ENCODE peak calls at places on chromosomes 5 and 9, in five cellular contexts. One of them, this sample, is unnamed.

GRCh38 chr9:130959809-130960334 is 20.8 kb upstream of the FIBCD1 start:
- DNase-seq in right lobe of liver: no peak
- DNase-seq in retinal pigment epithelial cell: no peak
- DNase-seq in choroid plexus epithelial cell: no peak
- DNase-seq in HFF-Myc: no peak
- DNase-seq in this sample: no peak

GRCh38 chr5:68264024-68264956 is 48.7 kb downstream of the PIK3R1 start:
- DNase-seq in right lobe of liver: peak
- DNase-seq in retinal pigment epithelial cell: peak
- DNase-seq in choroid plexus epithelial cell: peak
- DNase-seq in HFF-Myc: no peak
- DNase-seq in this sample: no peak

GRCh38 chr9:15867334-15867733 is 314.5 kb downstream of the CCDC171 start:
- DNase-seq in right lobe of liver: no peak
- DNase-seq in retinal pigment epithelial cell: no peak
- DNase-seq in choroid plexus epithelial cell: no peak
- DNase-seq in HFF-Myc: no peak
- DNase-seq in this sample: no peak

GRCh38 chr5:3564827-3565560 is 30.6 kb upstream of the IRX1 start:
- DNase-seq in right lobe of liver: no peak
- DNase-seq in retinal pigment epithelial cell: no peak
- DNase-seq in choroid plexus epithelial cell: no peak
- DNase-seq in HFF-Myc: no peak
- DNase-seq in this sample: no peak

GRCh38 chr5:126854526-126855110 is 77.7 kb downstream of the LMNB1 start:
- DNase-seq in right lobe of liver: no peak
- DNase-seq in retinal pigment epithelial cell: no peak
- DNase-seq in choroid plexus epithelial cell: no peak
- DNase-seq in HFF-Myc: no peak
- DNase-seq in this sample: no peak

GRCh38 chr5:166722939-166723338 is 1568.5 kb upstream of the WWC1 start:
- DNase-seq in right lobe of liver: no peak
- DNase-seq in retinal pigment epithelial cell: no peak
- DNase-seq in choroid plexus epithelial cell: peak
- DNase-seq in HFF-Myc: no peak
- DNase-seq in this sample: peak

GRCh38 chr9:138105561-138106505 is 228.3 kb downstream of the CACNA1B start:
- DNase-seq in right lobe of liver: no peak
- DNase-seq in retinal pigment epithelial cell: no peak
- DNase-seq in choroid plexus epithelial cell: no peak
- DNase-seq in HFF-Myc: no peak
- DNase-seq in this sample: no peak

GRCh38 chr5:84961193-84961592 is 576.5 kb upstream of the EDIL3 start:
- DNase-seq in right lobe of liver: no peak
- DNase-seq in retinal pigment epithelial cell: no peak
- DNase-seq in choroid plexus epithelial cell: no peak
- DNase-seq in HFF-Myc: no peak
- DNase-seq in this sample: no peak

DNA sequence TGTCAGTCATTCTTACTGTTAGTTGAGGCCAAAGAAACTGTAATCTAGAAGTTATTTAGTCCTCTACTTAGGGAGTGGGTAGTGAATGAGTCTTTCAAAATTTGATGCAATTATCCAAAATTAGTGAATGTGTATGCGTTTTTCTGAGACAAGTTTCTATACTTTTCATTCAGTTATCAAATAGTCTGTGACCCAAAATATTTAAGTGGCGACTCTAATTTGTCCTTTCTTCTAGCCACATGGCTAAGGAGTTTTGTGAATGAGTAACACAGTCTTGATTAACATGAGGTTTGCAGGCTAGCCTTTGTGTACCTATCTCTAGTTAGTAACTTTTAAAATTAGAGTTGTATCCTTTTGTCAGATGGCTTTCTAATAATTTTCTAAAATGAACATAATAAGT is 45.6 kb downstream of the COMMD10 start:
- DNase-seq in right lobe of liver: no peak
- DNase-seq in retinal pigment epithelial cell: no peak
- DNase-seq in choroid plexus epithelial cell: peak
- DNase-seq in HFF-Myc: no peak
- DNase-seq in this sample: peak
- H3K4me3 ChIP-seq in right lobe of liver: no peak
- H3K4me3 ChIP-seq in retinal pigment epithelial cell: no peak
- H3K4me3 ChIP-seq in choroid plexus epithelial cell: no peak
- H3K4me3 ChIP-seq in HFF-Myc: no peak
- H3K4me3 ChIP-seq in this sample: no peak

DNA sequence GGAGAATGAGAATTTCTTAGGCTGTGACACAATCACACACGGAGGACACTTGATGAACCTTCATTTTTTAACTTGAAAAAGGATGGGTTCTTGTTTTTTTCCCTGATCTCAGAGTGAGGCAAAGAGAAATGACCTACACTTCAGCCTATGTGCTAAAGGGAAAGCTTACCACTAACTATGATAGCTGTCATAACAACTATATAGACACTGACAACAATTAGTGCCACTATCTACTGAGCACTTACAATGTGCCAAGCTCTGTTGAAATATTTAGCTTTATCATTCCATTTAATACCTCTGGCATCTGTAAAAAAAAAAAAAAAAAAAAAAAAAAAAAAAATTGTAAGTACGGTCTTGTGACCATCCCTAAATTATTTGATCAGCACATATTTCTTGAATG is 135.9 kb upstream of the WWC1 start:
- DNase-seq in right lobe of liver: no peak
- DNase-seq in retinal pigment epithelial cell: no peak
- DNase-seq in choroid plexus epithelial cell: no peak
- DNase-seq in HFF-Myc: no peak
- DNase-seq in this sample: no peak
- TF ChIP-seq CTCF in right lobe of liver: no peak
- TF ChIP-seq CTCF in retinal pigment epithelial cell: no peak
- TF ChIP-seq CTCF in choroid plexus epithelial cell: no peak
- TF ChIP-seq CTCF in HFF-Myc: no peak
- TF ChIP-seq CTCF in this sample: no peak

DNA sequence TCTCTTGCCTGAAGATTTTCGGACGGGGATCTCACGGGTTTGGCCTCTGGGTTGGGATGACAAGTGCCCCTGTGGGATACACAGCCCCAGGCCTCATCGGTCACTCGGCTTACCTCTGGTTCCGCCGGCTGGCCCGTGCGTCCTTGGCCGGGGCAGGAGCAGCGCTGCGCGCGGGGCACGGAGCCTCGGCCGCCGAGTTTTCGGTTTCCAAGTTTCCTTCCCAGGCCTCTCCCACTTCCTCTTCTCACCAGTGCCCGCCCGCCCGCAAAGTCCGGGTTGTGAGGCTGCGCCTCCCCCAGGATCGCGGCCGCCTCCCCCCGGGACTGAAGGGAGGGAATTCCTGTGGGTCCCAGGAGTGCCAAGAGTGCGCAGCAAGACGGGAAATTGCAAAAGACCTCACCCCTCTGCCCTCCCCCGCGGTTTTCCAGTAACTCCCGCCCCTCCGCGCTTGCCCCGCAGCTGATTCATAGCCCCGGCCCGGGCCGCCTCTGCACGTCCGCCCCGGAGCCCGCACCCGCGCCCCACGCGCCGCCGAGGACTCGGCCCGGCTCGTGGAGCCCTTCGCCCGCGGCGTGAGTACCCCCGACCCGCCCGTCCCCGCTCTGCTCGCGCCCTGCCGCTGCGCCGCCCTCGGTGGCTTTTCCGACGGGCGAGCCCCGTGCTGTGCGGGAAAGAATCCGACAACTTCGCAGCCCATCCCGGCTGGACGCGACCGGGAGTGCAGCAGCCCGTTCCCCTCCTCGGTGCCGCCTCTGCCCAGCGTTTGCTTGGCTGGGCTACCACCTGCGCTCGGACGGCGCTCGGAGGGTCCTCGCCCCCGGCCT is at the start of gene OSMR:
- DNase-seq in right lobe of liver: peak
- DNase-seq in retinal pigment epithelial cell: peak
- DNase-seq in choroid plexus epithelial cell: peak
- DNase-seq in HFF-Myc: peak
- DNase-seq in this sample: peak
- H3K4me3 ChIP-seq in right lobe of liver: peak
- H3K4me3 ChIP-seq in retinal pigment epithelial cell: peak
- H3K4me3 ChIP-seq in choroid plexus epithelial cell: peak
- H3K4me3 ChIP-seq in HFF-Myc: peak
- H3K4me3 ChIP-seq in this sample: peak

GRCh38 chr9:65409471-65409980 is 124.5 kb upstream of the FOXD4L5 start:
- DNase-seq in right lobe of liver: no peak
- DNase-seq in retinal pigment epithelial cell: no peak
- DNase-seq in choroid plexus epithelial cell: no peak
- DNase-seq in HFF-Myc: no peak
- DNase-seq in this sample: no peak
- TF ChIP-seq CTCF in right lobe of liver: no peak
- TF ChIP-seq CTCF in retinal pigment epithelial cell: no peak
- TF ChIP-seq CTCF in choroid plexus epithelial cell: no peak
- TF ChIP-seq CTCF in HFF-Myc: no peak
- TF ChIP-seq CTCF in this sample: no peak

GRCh38 chr9:93899609-93900435 is 55.3 kb downstream of the BARX1 start:
- DNase-seq in right lobe of liver: peak
- DNase-seq in retinal pigment epithelial cell: no peak
- DNase-seq in choroid plexus epithelial cell: no peak
- DNase-seq in HFF-Myc: no peak
- DNase-seq in this sample: no peak

GRCh38 chr9:93897075-93897970 is 57.8 kb downstream of the BARX1 start:
- DNase-seq in right lobe of liver: peak
- DNase-seq in retinal pigment epithelial cell: no peak
- DNase-seq in choroid plexus epithelial cell: no peak
- DNase-seq in HFF-Myc: no peak
- DNase-seq in this sample: no peak

GRCh38 chr9:93896496-93897033 is 58.6 kb downstream of the BARX1 start:
- DNase-seq in right lobe of liver: peak
- DNase-seq in retinal pigment epithelial cell: no peak
- DNase-seq in choroid plexus epithelial cell: no peak
- DNase-seq in HFF-Myc: no peak
- DNase-seq in this sample: no peak

GRCh38 chr9:93898502-93899426 is 56.4 kb downstream of the BARX1 start:
- DNase-seq in right lobe of liver: peak
- DNase-seq in retinal pigment epithelial cell: no peak
- DNase-seq in choroid plexus epithelial cell: no peak
- DNase-seq in HFF-Myc: no peak
- DNase-seq in this sample: no peak

GRCh38 chr9:93898026-93898425 is 57.1 kb downstream of the BARX1 start:
- DNase-seq in right lobe of liver: no peak
- DNase-seq in retinal pigment epithelial cell: no peak
- DNase-seq in choroid plexus epithelial cell: no peak
- DNase-seq in HFF-Myc: no peak
- DNase-seq in this sample: no peak
- H3K4me3 ChIP-seq in right lobe of liver: no peak
- H3K4me3 ChIP-seq in retinal pigment epithelial cell: no peak
- H3K4me3 ChIP-seq in choroid plexus epithelial cell: no peak
- H3K4me3 ChIP-seq in HFF-Myc: no peak
- H3K4me3 ChIP-seq in this sample: no peak

GRCh38 chr5:135443329-135443960 is 3.7 kb downstream of the DCANP1 start:
- DNase-seq in right lobe of liver: no peak
- DNase-seq in retinal pigment epithelial cell: no peak
- DNase-seq in choroid plexus epithelial cell: no peak
- DNase-seq in HFF-Myc: no peak
- DNase-seq in this sample: no peak

GRCh38 chr5:135445306-135445940 is 1.7 kb downstream of the DCANP1 start:
- DNase-seq in right lobe of liver: no peak
- DNase-seq in retinal pigment epithelial cell: no peak
- DNase-seq in choroid plexus epithelial cell: no peak
- DNase-seq in HFF-Myc: no peak
- DNase-seq in this sample: no peak

GRCh38 chr5:135442387-135443256 is 4.5 kb downstream of the DCANP1 start:
- DNase-seq in right lobe of liver: no peak
- DNase-seq in retinal pigment epithelial cell: no peak
- DNase-seq in choroid plexus epithelial cell: no peak
- DNase-seq in HFF-Myc: no peak
- DNase-seq in this sample: no peak

GRCh38 chr5:135444881-135445280 is 2.3 kb downstream of the DCANP1 start:
- DNase-seq in right lobe of liver: no peak
- DNase-seq in retinal pigment epithelial cell: no peak
- DNase-seq in choroid plexus epithelial cell: no peak
- DNase-seq in HFF-Myc: no peak
- DNase-seq in this sample: no peak

GRCh38 chr5:135444360-135444759 is 2.8 kb downstream of the DCANP1 start:
- DNase-seq in right lobe of liver: no peak
- DNase-seq in retinal pigment epithelial cell: no peak
- DNase-seq in choroid plexus epithelial cell: no peak
- DNase-seq in HFF-Myc: no peak
- DNase-seq in this sample: no peak
- TF ChIP-seq CTCF in right lobe of liver: no peak
- TF ChIP-seq CTCF in retinal pigment epithelial cell: no peak
- TF ChIP-seq CTCF in choroid plexus epithelial cell: no peak
- TF ChIP-seq CTCF in HFF-Myc: no peak
- TF ChIP-seq CTCF in this sample: no peak

GRCh38 chr9:22969350-22969979 is 522.8 kb downstream of the DMRTA1 start:
- DNase-seq in right lobe of liver: no peak
- DNase-seq in retinal pigment epithelial cell: no peak
- DNase-seq in choroid plexus epithelial cell: no peak
- DNase-seq in HFF-Myc: no peak
- DNase-seq in this sample: no peak
- H3K4me3 ChIP-seq in right lobe of liver: no peak
- H3K4me3 ChIP-seq in retinal pigment epithelial cell: no peak
- H3K4me3 ChIP-seq in choroid plexus epithelial cell: no peak
- H3K4me3 ChIP-seq in HFF-Myc: no peak
- H3K4me3 ChIP-seq in this sample: no peak

GRCh38 chr5:112238473-112238872 is 180.6 kb downstream of the EPB41L4A start:
- DNase-seq in right lobe of liver: no peak
- DNase-seq in retinal pigment epithelial cell: no peak
- DNase-seq in choroid plexus epithelial cell: no peak
- DNase-seq in HFF-Myc: no peak
- DNase-seq in this sample: no peak
- TF ChIP-seq CTCF in right lobe of liver: no peak
- TF ChIP-seq CTCF in retinal pigment epithelial cell: no peak
- TF ChIP-seq CTCF in choroid plexus epithelial cell: no peak
- TF ChIP-seq CTCF in HFF-Myc: no peak
- TF ChIP-seq CTCF in this sample: peak

DNA sequence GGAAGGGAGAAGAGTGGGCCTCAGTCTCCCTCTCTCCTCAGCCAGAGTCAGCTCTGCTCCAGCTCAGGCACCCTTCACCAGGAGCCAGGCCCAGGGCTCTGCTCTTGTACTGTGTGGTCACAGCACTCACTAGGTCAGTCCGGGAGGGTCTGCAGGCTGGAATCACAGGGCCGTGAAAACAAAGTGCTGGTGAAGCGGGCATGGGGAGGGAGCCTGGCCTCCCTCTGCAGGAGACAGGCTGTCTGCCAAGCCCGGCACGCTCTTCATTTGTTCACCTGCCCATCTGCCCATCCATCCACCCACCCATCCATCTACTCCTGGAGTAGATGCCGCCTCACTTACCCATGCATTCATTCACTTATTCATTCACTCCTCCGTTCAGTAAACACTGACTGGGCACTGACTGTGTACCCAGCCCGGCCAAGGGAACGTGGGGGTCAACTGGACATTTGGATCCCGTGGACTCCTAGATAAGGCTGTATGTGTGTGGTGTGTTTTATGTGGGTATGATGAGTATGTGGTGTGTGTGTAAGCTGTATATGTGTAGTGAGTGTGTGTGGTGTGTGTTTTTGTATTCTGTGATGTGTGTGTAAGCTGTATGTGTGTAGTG is 3.6 kb downstream of the SPAAR start:
- DNase-seq in right lobe of liver: peak
- DNase-seq in retinal pigment epithelial cell: no peak
- DNase-seq in choroid plexus epithelial cell: no peak
- DNase-seq in HFF-Myc: no peak
- DNase-seq in this sample: no peak
- H3K4me3 ChIP-seq in right lobe of liver: no peak
- H3K4me3 ChIP-seq in retinal pigment epithelial cell: no peak
- H3K4me3 ChIP-seq in choroid plexus epithelial cell: no peak
- H3K4me3 ChIP-seq in HFF-Myc: no peak
- H3K4me3 ChIP-seq in this sample: no peak